ENCODE peak calls at places on chromosomes 16 and 17, in seven cellular contexts. W is HFFc6, H is foreskin fibroblast, N is left ventricle myocardium inferior, T is AG10803, E is uterus, F is tibial nerve. K is an unnamed sample.

GRCh38 chr17:57902800-57903759 is 52.1 kb downstream of the CUEDC1 start:
- DNase-seq in F (peak; percentile 63), E (peak; percentile 75), W (peak; percentile 80), H (peak; percentile 92), T (peak; percentile 91), N (peak; percentile 87), K (no peak)

GRCh38 chr16:47037746-47038458 is 64.4 kb upstream of the DNAJA2 start:
- DNase-seq in E (peak; percentile 86), T (peak; percentile 68), F (peak; percentile 85), N (peak; percentile 92), W (peak; percentile 58), H (peak; percentile 93), K (peak; percentile 97)

GRCh38 chr17:68356520-68356919 is 65.2 kb downstream of the ARSG start:
- DNase-seq in T (no peak), F (no peak), E (no peak), H (no peak), W (no peak), N (no peak), K (no peak)

GRCh38 chr17:64777413-64778101 is 115.5 kb upstream of the SMURF2 start:
- DNase-seq in W (no peak), H (peak; percentile 34), E (no peak), T (no peak), F (no peak), N (peak; percentile 54), K (no peak)

GRCh38 chr16:66091462-66091861 is 275.0 kb upstream of the CDH5 start:
- DNase-seq in T (peak; percentile 90), F (no peak), H (peak; percentile 60), N (no peak), E (no peak), W (no peak), K (no peak)

GRCh38 chr17:34652001-34652400 is 72.6 kb downstream of the TMEM132E start:
- DNase-seq in F (no peak), H (no peak), E (no peak), W (no peak), T (no peak), N (no peak), K (no peak)

GRCh38 chr16:81326971-81327370 is 12.2 kb downstream of the GAN start:
- DNase-seq in T (no peak), F (no peak), N (no peak), W (no peak), E (no peak), H (no peak), K (no peak)

GRCh38 chr17:73826872-73827228 is 182.6 kb upstream of the SDK2 start:
- DNase-seq in F (no peak), W (no peak), N (no peak), H (no peak), T (no peak), E (no peak), K (no peak)

GRCh38 chr17:17682293-17682736 is 1.1 kb downstream of the RAI1 start:
- DNase-seq in H (peak; percentile 76), N (peak; percentile 54), F (no peak), E (peak; percentile 53), T (peak; percentile 50), W (no peak), K (peak; percentile 41)

GRCh38 chr16:26454102-26454501 is 612.6 kb upstream of the C16orf82 start:
- DNase-seq in F (no peak), T (no peak), N (no peak), H (peak; percentile 1), W (peak; percentile 2), E (no peak), K (no peak)

GRCh38 chr16:26457896-26458295 is 608.8 kb upstream of the C16orf82 start:
- DNase-seq in W (no peak), T (no peak), H (no peak), E (no peak), N (no peak), F (no peak), K (no peak)

GRCh38 chr16:26457061-26457460 is 609.7 kb upstream of the C16orf82 start:
- DNase-seq in N (no peak), E (no peak), W (no peak), T (no peak), F (no peak), H (no peak), K (no peak)

GRCh38 chr16:26456074-26456473 is 610.7 kb upstream of the C16orf82 start:
- DNase-seq in W (no peak), T (no peak), F (no peak), N (no peak), E (no peak), H (no peak), K (no peak)

DNA sequence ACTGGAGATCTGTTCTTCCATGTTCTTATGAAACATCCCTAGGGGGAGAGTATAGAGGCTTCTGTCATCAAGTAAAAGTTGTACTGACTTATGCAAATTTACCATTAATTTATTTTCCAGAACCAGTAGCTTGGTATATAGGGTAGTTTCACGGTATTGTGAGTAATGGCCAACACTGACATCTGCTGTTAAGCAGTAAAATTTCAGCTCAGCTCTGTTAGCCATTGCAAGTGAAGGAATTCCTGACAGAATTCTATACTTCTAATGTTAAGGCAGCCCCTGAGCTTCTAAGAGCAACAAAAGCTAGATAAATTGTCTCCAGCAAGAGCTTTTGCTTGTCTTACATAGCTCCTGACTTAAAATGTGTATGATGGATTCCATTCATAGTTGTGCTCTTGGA is 613.5 kb upstream of the C16orf82 start:
- DNase-seq in H (no peak), W (no peak), F (no peak), N (no peak), T (no peak), E (no peak), K (no peak)
- TF ChIP-seq CTCF in H (no peak), W (no peak), F (no peak), N (no peak), T (no peak), E (no peak), K (no peak)

DNA sequence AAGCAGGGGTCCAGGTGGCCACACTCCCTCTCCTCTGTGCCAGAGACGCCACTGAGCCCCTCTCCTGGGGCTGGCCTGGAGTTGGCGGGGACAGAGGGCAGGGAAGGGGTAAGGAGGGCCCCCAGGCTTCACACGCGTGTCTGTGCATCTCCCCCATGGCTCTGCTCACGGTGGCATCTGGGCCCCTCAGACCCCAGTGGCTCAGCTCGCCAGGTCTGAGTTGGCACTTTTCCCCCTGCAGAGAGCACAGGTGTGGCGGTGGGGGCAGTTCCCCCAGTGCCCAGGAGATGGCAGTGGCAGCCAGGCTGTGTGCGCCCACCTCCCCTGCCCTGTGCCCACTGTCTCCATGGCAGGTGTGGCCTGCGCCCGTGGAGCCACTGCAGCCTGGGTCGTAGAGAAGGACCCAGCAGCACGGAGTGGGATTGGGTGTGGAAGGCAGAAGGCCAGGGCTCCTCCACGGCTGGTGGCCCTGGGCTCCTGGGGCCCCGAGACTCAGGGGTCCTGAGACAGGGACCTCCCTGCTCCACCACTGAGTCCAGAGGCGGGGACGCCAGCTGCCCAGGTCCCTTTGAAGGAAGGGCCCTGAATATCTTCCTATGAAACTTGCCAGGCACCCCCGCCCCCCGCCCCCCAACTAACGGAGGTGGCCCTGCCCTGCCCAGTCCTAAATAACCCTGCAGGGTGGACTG is 4.3 kb upstream of the APRT start:
- DNase-seq in N (no peak), T (no peak), E (no peak), W (no peak), H (peak; percentile 36), F (no peak), K (peak; percentile 68)
- TF ChIP-seq CTCF in N (peak; percentile 76), T (peak; percentile 59), E (peak; percentile 31), W (peak; percentile 84), H (peak; percentile 64), F (peak; percentile 72), K (peak; percentile 82)

GRCh38 chr16:1289480-1289872 is 20.0 kb upstream of the UBE2I start:
- DNase-seq in T (no peak), F (no peak), H (no peak), E (no peak), N (no peak), W (no peak), K (no peak)

GRCh38 chr16:1290032-1290431 is 19.4 kb upstream of the UBE2I start:
- DNase-seq in F (no peak), N (no peak), W (no peak), T (no peak), E (no peak), H (no peak), K (no peak)

GRCh38 chr16:1290860-1291575 is 18.4 kb upstream of the UBE2I start:
- DNase-seq in F (no peak), W (no peak), N (no peak), E (no peak), T (no peak), H (no peak), K (no peak)

GRCh38 chr16:1287982-1288670 is 21.3 kb upstream of the UBE2I start:
- DNase-seq in E (no peak), N (peak; percentile 39), W (no peak), T (no peak), H (peak; percentile 24), F (no peak), K (no peak)

DNA sequence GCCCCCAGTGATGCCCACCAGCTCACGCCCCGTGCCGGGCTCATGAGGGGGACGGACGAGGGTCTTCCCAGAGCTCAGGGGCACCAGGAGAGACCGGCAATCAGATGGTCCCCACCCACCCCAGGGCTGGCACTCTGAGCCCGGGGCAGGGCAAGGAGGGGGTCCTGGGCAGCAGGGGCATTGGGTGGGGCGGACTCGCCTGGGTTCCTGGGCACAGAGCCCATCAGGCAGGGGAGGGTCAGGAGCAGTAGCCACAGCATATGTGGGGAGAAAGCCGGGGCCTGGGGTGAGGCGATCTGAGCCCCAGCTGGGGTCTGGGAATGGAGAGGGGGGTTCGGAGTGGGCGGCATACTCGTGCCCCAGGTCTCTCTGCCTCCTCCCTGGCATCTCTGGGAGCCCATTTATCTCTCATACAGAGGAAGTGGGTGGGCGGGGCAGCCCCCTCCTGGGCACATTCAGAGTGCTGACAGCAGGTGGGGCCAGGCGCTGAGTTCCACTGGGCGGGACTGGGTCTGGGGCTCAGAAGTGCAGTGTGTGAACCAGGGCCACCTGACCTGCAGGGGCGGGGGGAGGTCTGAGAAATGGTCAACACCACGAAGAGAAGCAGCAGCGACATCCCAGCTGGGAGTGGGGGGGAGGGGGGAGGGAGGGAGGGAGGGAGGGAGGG is 20.5 kb upstream of the UBE2I start:
- DNase-seq in T (no peak), H (no peak), E (no peak), N (no peak), W (no peak), F (no peak), K (no peak)
- TF ChIP-seq CTCF in T (no peak), H (no peak), E (no peak), N (no peak), W (no peak), F (no peak), K (no peak)

GRCh38 chr17:8186787-8187516 is 3.0 kb downstream of the BORCS6 start:
- DNase-seq in T (peak; percentile 96), E (peak; percentile 97), W (peak; percentile 98), N (peak; percentile 91), F (peak; percentile 89), H (peak; percentile 94), K (peak; percentile 93)
- TF ChIP-seq CTCF in T (peak; percentile 52), E (peak; percentile 46), W (no peak), N (peak; percentile 51), F (no peak), H (peak; percentile 35), K (no peak)